ENCODE peak calls at places on chromosomes 3 and 15, in four cellular contexts. One of them, this sample, is unnamed.

GRCh38 chr3:39178553-39178952 is 13.8 kb downstream of the XIRP1 start:
- DNase-seq in stimulated activated CD8-positive, alpha-beta memory T cell treated with anti-CD3 and anti-CD28 coated beads, Interleukin-15, amount 100 ng/mL, for 24 hours: no peak
- DNase-seq in NCI-H526 treated with DMSO at 0.1 percent for 48 hours: no peak
- DNase-seq in posterior cingulate gyrus: no peak
- DNase-seq in this sample: no peak

GRCh38 chr3:185637388-185637787 is 51.3 kb downstream of the SENP2 start:
- DNase-seq in stimulated activated CD8-positive, alpha-beta memory T cell treated with anti-CD3 and anti-CD28 coated beads, Interleukin-15, amount 100 ng/mL, for 24 hours: no peak
- DNase-seq in posterior cingulate gyrus: no peak
- DNase-seq in NCI-H526 treated with DMSO at 0.1 percent for 48 hours: no peak
- DNase-seq in this sample: no peak

GRCh38 chr3:39788484-39788883 is 20.9 kb upstream of the MYRIP start:
- DNase-seq in stimulated activated CD8-positive, alpha-beta memory T cell treated with anti-CD3 and anti-CD28 coated beads, Interleukin-15, amount 100 ng/mL, for 24 hours: no peak
- DNase-seq in NCI-H526 treated with DMSO at 0.1 percent for 48 hours: no peak
- DNase-seq in posterior cingulate gyrus: no peak
- DNase-seq in this sample: no peak

GRCh38 chr3:15386352-15386751 is 41.0 kb downstream of the METTL6 start:
- DNase-seq in stimulated activated CD8-positive, alpha-beta memory T cell treated with anti-CD3 and anti-CD28 coated beads, Interleukin-15, amount 100 ng/mL, for 24 hours: no peak
- DNase-seq in NCI-H526 treated with DMSO at 0.1 percent for 48 hours: no peak
- DNase-seq in posterior cingulate gyrus: no peak
- DNase-seq in this sample: no peak

GRCh38 chr15:74959643-74959939 is 3.0 kb upstream of the RPP25 start:
- DNase-seq in stimulated activated CD8-positive, alpha-beta memory T cell treated with anti-CD3 and anti-CD28 coated beads, Interleukin-15, amount 100 ng/mL, for 24 hours: no peak
- DNase-seq in NCI-H526 treated with DMSO at 0.1 percent for 48 hours: no peak
- DNase-seq in posterior cingulate gyrus: no peak
- DNase-seq in this sample: no peak

GRCh38 chr15:88894348-88894818 is 961 bp downstream of the HAPLN3 start:
- DNase-seq in NCI-H526 treated with DMSO at 0.1 percent for 48 hours: peak
- DNase-seq in posterior cingulate gyrus: peak
- DNase-seq in stimulated activated CD8-positive, alpha-beta memory T cell treated with anti-CD3 and anti-CD28 coated beads, Interleukin-15, amount 100 ng/mL, for 24 hours: peak
- DNase-seq in this sample: peak

GRCh38 chr15:58463815-58464697 is 32.3 kb downstream of the LIPC start:
- DNase-seq in posterior cingulate gyrus: no peak
- DNase-seq in NCI-H526 treated with DMSO at 0.1 percent for 48 hours: no peak
- DNase-seq in stimulated activated CD8-positive, alpha-beta memory T cell treated with anti-CD3 and anti-CD28 coated beads, Interleukin-15, amount 100 ng/mL, for 24 hours: no peak
- DNase-seq in this sample: no peak

GRCh38 chr3:15523660-15524417 is 2.3 kb upstream of the COLQ start:
- DNase-seq in posterior cingulate gyrus: no peak
- DNase-seq in stimulated activated CD8-positive, alpha-beta memory T cell treated with anti-CD3 and anti-CD28 coated beads, Interleukin-15, amount 100 ng/mL, for 24 hours: no peak
- DNase-seq in NCI-H526 treated with DMSO at 0.1 percent for 48 hours: no peak
- DNase-seq in this sample: no peak

GRCh38 chr3:63899997-63900396 is 12.2 kb downstream of the SCAANT1 start:
- DNase-seq in posterior cingulate gyrus: no peak
- DNase-seq in NCI-H526 treated with DMSO at 0.1 percent for 48 hours: no peak
- DNase-seq in stimulated activated CD8-positive, alpha-beta memory T cell treated with anti-CD3 and anti-CD28 coated beads, Interleukin-15, amount 100 ng/mL, for 24 hours: no peak
- DNase-seq in this sample: no peak

GRCh38 chr3:42014443-42014945 is 52.6 kb upstream of the ULK4 start:
- DNase-seq in NCI-H526 treated with DMSO at 0.1 percent for 48 hours: no peak
- DNase-seq in stimulated activated CD8-positive, alpha-beta memory T cell treated with anti-CD3 and anti-CD28 coated beads, Interleukin-15, amount 100 ng/mL, for 24 hours: no peak
- DNase-seq in posterior cingulate gyrus: no peak
- DNase-seq in this sample: no peak

GRCh38 chr3:54967586-54968244 is 39.9 kb upstream of the LRTM1 start:
- DNase-seq in posterior cingulate gyrus: no peak
- DNase-seq in stimulated activated CD8-positive, alpha-beta memory T cell treated with anti-CD3 and anti-CD28 coated beads, Interleukin-15, amount 100 ng/mL, for 24 hours: no peak
- DNase-seq in NCI-H526 treated with DMSO at 0.1 percent for 48 hours: no peak
- DNase-seq in this sample: no peak

GRCh38 chr3:38563070-38563901 is 67.1 kb downstream of the EXOG start:
- DNase-seq in stimulated activated CD8-positive, alpha-beta memory T cell treated with anti-CD3 and anti-CD28 coated beads, Interleukin-15, amount 100 ng/mL, for 24 hours: no peak
- DNase-seq in posterior cingulate gyrus: peak
- DNase-seq in NCI-H526 treated with DMSO at 0.1 percent for 48 hours: no peak
- DNase-seq in this sample: no peak

GRCh38 chr3:134937256-134938023 is 142.4 kb downstream of the EPHB1 start:
- DNase-seq in stimulated activated CD8-positive, alpha-beta memory T cell treated with anti-CD3 and anti-CD28 coated beads, Interleukin-15, amount 100 ng/mL, for 24 hours: no peak
- DNase-seq in posterior cingulate gyrus: no peak
- DNase-seq in NCI-H526 treated with DMSO at 0.1 percent for 48 hours: no peak
- DNase-seq in this sample: peak

GRCh38 chr3:168506589-168506988 is 410.9 kb upstream of the GOLIM4 start:
- DNase-seq in posterior cingulate gyrus: no peak
- DNase-seq in NCI-H526 treated with DMSO at 0.1 percent for 48 hours: no peak
- DNase-seq in stimulated activated CD8-positive, alpha-beta memory T cell treated with anti-CD3 and anti-CD28 coated beads, Interleukin-15, amount 100 ng/mL, for 24 hours: no peak
- DNase-seq in this sample: no peak

GRCh38 chr3:194632211-194632982 is 822 bp downstream of the TMEM44 start:
- DNase-seq in NCI-H526 treated with DMSO at 0.1 percent for 48 hours: no peak
- DNase-seq in posterior cingulate gyrus: peak
- DNase-seq in stimulated activated CD8-positive, alpha-beta memory T cell treated with anti-CD3 and anti-CD28 coated beads, Interleukin-15, amount 100 ng/mL, for 24 hours: no peak
- DNase-seq in this sample: no peak

This sample was measured in BE2C.